ENCODE peak calls at places on chromosomes 13 and 19, in nine cellular contexts. L is progenitor cell of endocrine pancreas; Z is RPMI8226; B is HS-5; W is CD8-positive, alpha-beta memory T cell; J is CD4-positive, alpha-beta T cell; U is stimulated activated naive CD4-positive, alpha-beta T cell treated with Interleukin-2 at 50 U/mL for 16 hours; N is amygdala; R is caudate nucleus. Q is an unnamed sample.

GRCh38 chr13:110835721-110836599 is 78.9 kb downstream of the ANKRD10 start:
- DNase-seq in J (no peak), R (no peak), L (no peak), U (no peak), N (no peak), Z (no peak), B (no peak), W (no peak), Q (no peak)

GRCh38 chr19:38247734-38248268 is 8.4 kb downstream of the PPP1R14A start:
- DNase-seq in B (no peak), W (no peak), J (no peak), L (no peak), Z (no peak), U (no peak), N (no peak), R (no peak), Q (no peak)

GRCh38 chr13:89827552-89827951 is 1519.9 kb upstream of the MIR17HG start:
- DNase-seq in J (no peak), L (no peak), B (no peak), W (no peak), Z (no peak), R (no peak), U (no peak), N (no peak), Q (no peak)

GRCh38 chr13:46313441-46314257 is 73.4 kb downstream of the RUBCNL start:
- DNase-seq in J (no peak), N (no peak), W (no peak), Z (no peak), B (no peak), R (no peak), L (no peak), U (no peak), Q (no peak)

GRCh38 chr13:22162889-22163288 is 492.0 kb downstream of the FGF9 start:
- DNase-seq in B (no peak), J (no peak), Z (no peak), U (no peak), R (no peak), W (no peak), L (no peak), N (no peak), Q (no peak)

GRCh38 chr13:65265988-65266387 is 1964.1 kb downstream of the PCDH9 start:
- DNase-seq in L (no peak), Z (no peak), N (no peak), B (no peak), U (no peak), J (no peak), R (no peak), W (no peak), Q (no peak)

GRCh38 chr19:46714523-46715106 is 2.3 kb downstream of the PRKD2 start:
- DNase-seq in J (peak), N (no peak), L (no peak), W (no peak), Z (no peak), U (peak), R (no peak), B (no peak), Q (no peak)

GRCh38 chr19:16265890-16266585 is 58.6 kb upstream of the KLF2 start:
- DNase-seq in L (no peak), N (no peak), Z (no peak), U (no peak), B (no peak), R (no peak), W (no peak), J (no peak), Q (no peak)